ENCODE peak calls at places on chromosomes 5 and 9, in seven cellular contexts. Z is H1, H is H9, S is neuronal stem cell, I is mesenchymal stem cell, Q is trophoblast cell, X is IMR-90. D is an unnamed sample.

GRCh38 chr5:88669314-88669713 is 213.7 kb downstream of the MEF2C start:
- DNase-seq in Q (no peak), Z (no peak), I (no peak), H (no peak), S (no peak), X (no peak), D (no peak)

GRCh38 chr5:140234590-140234989 is 59.6 kb downstream of the CYSTM1 start:
- DNase-seq in X (no peak), Z (no peak), H (no peak), I (no peak), S (no peak), Q (no peak), D (no peak)

GRCh38 chr5:35919191-35919590 is 19.2 kb downstream of the CAPSL start:
- DNase-seq in S (no peak), X (peak), H (no peak), Z (no peak), Q (peak), I (peak), D (no peak)

GRCh38 chr9:90810686-90811085 is 9.1 kb downstream of the SYK start:
- DNase-seq in H (no peak), Z (no peak), I (no peak), S (no peak), X (no peak), Q (no peak), D (no peak)

GRCh38 chr5:74166064-74166463 is 474.5 kb downstream of the ENC1 start:
- DNase-seq in Q (no peak), H (no peak), I (peak), X (peak), Z (no peak), S (no peak), D (no peak)

GRCh38 chr5:66958984-66959641 is 237.5 kb downstream of the CD180 start:
- DNase-seq in S (no peak), Q (peak), Z (no peak), I (peak), X (peak), H (peak), D (peak)

GRCh38 chr5:55407059-55407684 is 99.4 kb downstream of the MTREX start:
- DNase-seq in Z (no peak), X (peak), Q (peak), S (no peak), I (peak), H (no peak), D (peak)

GRCh38 chr9:137970098-137970497 is 92.5 kb downstream of the CACNA1B start:
- DNase-seq in S (no peak), X (no peak), H (no peak), Q (no peak), Z (no peak), I (no peak), D (no peak)

GRCh38 chr5:17219006-17219422 is 1.6 kb downstream of the BASP1 start:
- DNase-seq in X (no peak), H (peak), Z (no peak), I (peak), S (peak), Q (no peak), D (peak)

GRCh38 chr5:141637693-141638419 is 1.1 kb downstream of the RELL2 start:
- DNase-seq in H (peak), Z (peak), I (peak), X (peak), Q (peak), S (peak), D (peak)

GRCh38 chr5:150112211-150113046 is 26.1 kb upstream of the CSF1R start:
- DNase-seq in X (peak), I (peak), S (peak), Q (peak), H (peak), Z (no peak), D (peak)

GRCh38 chr9:98134702-98135557 is 15.9 kb upstream of the TRIM14 start:
- DNase-seq in S (no peak), Q (no peak), X (no peak), I (no peak), H (no peak), Z (no peak), D (no peak)

GRCh38 chr9:91820126-91820750 is 129.8 kb downstream of the ROR2 start:
- DNase-seq in X (no peak), Z (no peak), H (no peak), Q (no peak), S (no peak), I (no peak), D (no peak)

GRCh38 chr9:13387668-13388124 is 108.2 kb upstream of the MPDZ start:
- DNase-seq in Q (no peak), H (no peak), X (no peak), Z (no peak), S (no peak), I (peak), D (no peak)

GRCh38 chr5:149445739-149446369 is 66.8 kb upstream of the IL17B start:
- DNase-seq in S (no peak), H (no peak), I (peak), X (peak), Z (no peak), Q (peak), D (peak)

GRCh38 chr9:122201641-122202040 is 27.1 kb downstream of the LHX6 start:
- DNase-seq in Q (no peak), I (no peak), H (no peak), X (peak), S (no peak), Z (no peak), D (no peak)

GRCh38 chr5:5179079-5179478 is 38.9 kb downstream of the ADAMTS16 start:
- DNase-seq in I (no peak), X (no peak), H (no peak), S (no peak), Z (no peak), Q (no peak), D (peak)

GRCh38 chr5:5181650-5182324 is 41.7 kb downstream of the ADAMTS16 start:
- DNase-seq in S (no peak), I (no peak), H (no peak), Z (no peak), X (no peak), Q (no peak), D (peak)

GRCh38 chr5:5179597-5179996 is 39.5 kb downstream of the ADAMTS16 start:
- DNase-seq in X (no peak), Z (peak), Q (no peak), I (no peak), H (peak), S (no peak), D (peak)

GRCh38 chr5:5178580-5178979 is 38.5 kb downstream of the ADAMTS16 start:
- DNase-seq in X (no peak), I (no peak), S (no peak), Q (no peak), Z (no peak), H (no peak), D (no peak)

GRCh38 chr5:5178121-5178520 is 38.0 kb downstream of the ADAMTS16 start:
- DNase-seq in Z (no peak), X (no peak), H (no peak), S (no peak), I (no peak), Q (no peak), D (peak)
- H4K8ac ChIP-seq in Z (no peak), X (no peak), H (no peak), S (no peak), I (no peak), Q (no peak), D (no peak)

DNA sequence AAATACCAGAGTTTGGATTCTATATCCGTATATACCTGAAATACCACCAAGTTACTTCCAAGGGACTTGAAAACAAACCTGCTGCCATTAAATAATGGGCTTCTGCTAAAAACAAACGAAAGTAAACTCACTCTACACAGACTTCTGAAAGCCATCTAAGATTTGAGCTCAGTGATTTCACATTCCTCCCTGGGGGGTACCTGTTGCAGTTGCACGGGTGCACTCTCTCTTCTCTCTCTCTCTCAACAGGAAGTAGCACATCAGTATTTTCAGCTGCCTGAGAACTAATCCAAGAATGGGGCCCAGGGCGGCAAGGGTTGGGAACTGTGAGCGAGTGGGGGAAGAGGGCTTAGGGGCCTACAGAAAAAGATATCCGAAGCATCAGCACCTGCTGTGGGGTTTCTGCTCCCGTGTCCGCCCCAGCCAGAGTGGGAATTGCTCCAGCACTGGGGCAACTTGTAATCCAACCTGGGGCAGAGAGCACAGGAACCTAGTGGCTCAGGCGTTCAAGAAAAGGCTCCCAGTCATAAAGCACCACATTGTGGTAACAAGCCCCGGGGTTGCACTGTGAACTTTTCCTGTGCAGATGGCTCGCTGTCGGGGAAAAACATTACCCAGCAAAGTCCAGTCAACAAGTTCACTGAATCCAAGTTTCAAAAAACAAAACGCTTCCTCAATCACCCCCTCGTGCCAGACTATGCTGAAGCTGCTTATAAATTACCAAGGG is 99.8 kb downstream of the EFNA5 start:
- DNase-seq in Z (no peak), Q (no peak), S (no peak), I (peak), H (no peak), X (no peak), D (peak)
- H3K4me2 ChIP-seq in Z (peak), Q (no peak), S (no peak), I (peak), H (no peak), X (no peak), D (no peak)

GRCh38 chr5:6279607-6280006 is 98.7 kb downstream of the MED10 start:
- DNase-seq in Q (no peak), H (no peak), X (no peak), I (no peak), S (no peak), Z (no peak), D (no peak)
- H4K8ac ChIP-seq in Q (no peak), H (no peak), X (no peak), I (no peak), S (no peak), Z (peak), D (no peak)

GRCh38 chr9:107169796-107170195 is 113.3 kb upstream of the RAD23B start:
- DNase-seq in Q (no peak), H (no peak), X (no peak), Z (no peak), S (no peak), I (no peak), D (no peak)
- H3K4me2 ChIP-seq in Q (no peak), H (no peak), X (no peak), Z (no peak), S (no peak), I (no peak), D (no peak)

DNA sequence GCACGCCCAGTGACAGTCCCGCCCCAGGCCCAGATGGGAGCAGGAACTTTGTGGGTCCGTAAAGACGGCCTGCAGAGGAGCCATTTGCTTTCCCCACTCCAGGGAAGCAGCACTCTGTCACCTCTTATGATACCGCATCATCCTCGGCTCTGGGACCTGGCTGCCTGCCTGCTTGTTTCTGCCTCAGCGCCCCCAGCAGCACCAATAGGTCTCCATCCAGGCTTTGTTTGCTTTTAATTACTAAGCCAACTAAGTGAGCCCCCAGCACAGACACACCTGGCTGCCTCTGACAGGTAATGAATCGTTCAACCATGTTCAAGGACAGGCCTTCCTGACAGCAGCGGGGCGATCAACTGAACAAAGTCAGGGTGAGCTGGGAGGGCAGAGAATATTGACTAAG is 141.4 kb downstream of the C5orf15 start:
- DNase-seq in I (no peak), Z (no peak), X (no peak), S (no peak), H (no peak), Q (no peak), D (no peak)
- H4K8ac ChIP-seq in I (no peak), Z (no peak), X (no peak), S (no peak), H (no peak), Q (no peak), D (no peak)

DNA sequence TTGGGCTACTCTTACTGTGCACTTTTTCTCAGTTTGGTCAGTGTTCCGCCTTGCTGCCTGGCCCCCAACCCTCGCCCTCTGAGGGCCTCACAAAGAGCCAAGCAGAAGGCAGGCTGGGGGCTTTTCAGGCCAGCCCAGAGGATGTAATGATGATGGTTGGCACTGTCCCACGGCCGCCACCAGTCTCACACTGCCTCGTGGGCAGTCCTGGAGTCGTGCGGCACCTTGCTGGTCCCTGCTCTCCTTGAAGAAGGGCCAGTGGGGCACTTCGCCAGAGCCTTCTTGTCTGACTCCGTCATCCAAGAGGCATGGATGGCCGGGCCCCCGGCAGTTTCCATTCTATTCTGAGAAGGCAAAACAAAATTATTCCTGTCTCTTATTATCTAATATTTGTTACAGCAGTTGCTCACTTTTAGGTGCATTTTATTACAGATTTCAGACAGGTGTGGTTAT is 21.0 kb downstream of the TENT4A start:
- DNase-seq in H (no peak), S (no peak), Q (no peak), X (peak), Z (no peak), I (no peak), D (no peak)
- H3K4me2 ChIP-seq in H (no peak), S (no peak), Q (no peak), X (peak), Z (no peak), I (no peak), D (no peak)

GRCh38 chr5:178223828-178224335 is 8.7 kb downstream of the PHYKPL start:
- DNase-seq in H (peak), Z (no peak), Q (no peak), S (no peak), X (no peak), I (no peak), D (peak)
- H4K8ac ChIP-seq in H (no peak), Z (peak), Q (no peak), S (no peak), X (no peak), I (no peak), D (no peak)

GRCh38 chr5:107373511-107374263 is 297.1 kb downstream of the EFNA5 start:
- DNase-seq in X (no peak), Q (no peak), I (no peak), H (no peak), S (no peak), Z (no peak), D (no peak)
- H3K4me2 ChIP-seq in X (no peak), Q (no peak), I (no peak), H (no peak), S (no peak), Z (no peak), D (no peak)

D was measured in mesendoderm.